ENCODE peak calls at places on chromosome 4, in nine cellular contexts. One of them, this sample, is unnamed.

GRCh38 chr4:117623321-117623720 is 411.0 kb upstream of the NDST3 start:
- DNase-seq in activated T-cell treated with anti-CD3 and anti-CD28 coated beads for 1 hour: no peak
- DNase-seq in neuronal stem cell: no peak
- DNase-seq in vagina: no peak
- DNase-seq in lung: no peak
- DNase-seq in heart left ventricle: no peak
- DNase-seq in RPMI7951: no peak
- DNase-seq in stimulated activated naive CD8-positive, alpha-beta T cell treated with anti-CD3 and anti-CD28 coated beads, Interleukin-15, amount 100 ng/mL, for 72 hours: no peak
- DNase-seq in kidney epithelial cell: no peak
- DNase-seq in this sample: no peak

GRCh38 chr4:119025440-119025839 is 110.2 kb upstream of the MYOZ2 start:
- DNase-seq in lung: peak
- DNase-seq in stimulated activated naive CD8-positive, alpha-beta T cell treated with anti-CD3 and anti-CD28 coated beads, Interleukin-15, amount 100 ng/mL, for 72 hours: no peak
- DNase-seq in neuronal stem cell: no peak
- DNase-seq in activated T-cell treated with anti-CD3 and anti-CD28 coated beads for 1 hour: no peak
- DNase-seq in kidney epithelial cell: peak
- DNase-seq in vagina: no peak
- DNase-seq in heart left ventricle: no peak
- DNase-seq in RPMI7951: peak
- DNase-seq in this sample: no peak

GRCh38 chr4:48093949-48094550 is 40.0 kb downstream of the TXK start:
- DNase-seq in activated T-cell treated with anti-CD3 and anti-CD28 coated beads for 1 hour: no peak
- DNase-seq in kidney epithelial cell: peak
- DNase-seq in heart left ventricle: no peak
- DNase-seq in RPMI7951: peak
- DNase-seq in lung: no peak
- DNase-seq in vagina: no peak
- DNase-seq in stimulated activated naive CD8-positive, alpha-beta T cell treated with anti-CD3 and anti-CD28 coated beads, Interleukin-15, amount 100 ng/mL, for 72 hours: no peak
- DNase-seq in neuronal stem cell: no peak
- DNase-seq in this sample: no peak

GRCh38 chr4:6546681-6547447 is 28.1 kb upstream of the MAN2B2 start:
- DNase-seq in neuronal stem cell: peak
- DNase-seq in vagina: no peak
- DNase-seq in lung: peak
- DNase-seq in RPMI7951: peak
- DNase-seq in activated T-cell treated with anti-CD3 and anti-CD28 coated beads for 1 hour: peak
- DNase-seq in heart left ventricle: no peak
- DNase-seq in stimulated activated naive CD8-positive, alpha-beta T cell treated with anti-CD3 and anti-CD28 coated beads, Interleukin-15, amount 100 ng/mL, for 72 hours: peak
- DNase-seq in kidney epithelial cell: peak
- DNase-seq in this sample: peak

GRCh38 chr4:14669418-14669817 is 332.9 kb upstream of the CPEB2 start:
- DNase-seq in activated T-cell treated with anti-CD3 and anti-CD28 coated beads for 1 hour: no peak
- DNase-seq in kidney epithelial cell: no peak
- DNase-seq in stimulated activated naive CD8-positive, alpha-beta T cell treated with anti-CD3 and anti-CD28 coated beads, Interleukin-15, amount 100 ng/mL, for 72 hours: no peak
- DNase-seq in lung: no peak
- DNase-seq in heart left ventricle: no peak
- DNase-seq in vagina: no peak
- DNase-seq in RPMI7951: no peak
- DNase-seq in neuronal stem cell: no peak
- DNase-seq in this sample: no peak

GRCh38 chr4:76809594-76810305 is 88.2 kb downstream of the SOWAHB start:
- DNase-seq in vagina: no peak
- DNase-seq in stimulated activated naive CD8-positive, alpha-beta T cell treated with anti-CD3 and anti-CD28 coated beads, Interleukin-15, amount 100 ng/mL, for 72 hours: no peak
- DNase-seq in RPMI7951: peak
- DNase-seq in lung: no peak
- DNase-seq in kidney epithelial cell: peak
- DNase-seq in activated T-cell treated with anti-CD3 and anti-CD28 coated beads for 1 hour: no peak
- DNase-seq in neuronal stem cell: no peak
- DNase-seq in heart left ventricle: no peak
- DNase-seq in this sample: peak

GRCh38 chr4:2793578-2793919 is 664 bp downstream of the SH3BP2 start:
- DNase-seq in kidney epithelial cell: no peak
- DNase-seq in RPMI7951: peak
- DNase-seq in vagina: no peak
- DNase-seq in activated T-cell treated with anti-CD3 and anti-CD28 coated beads for 1 hour: no peak
- DNase-seq in heart left ventricle: peak
- DNase-seq in neuronal stem cell: no peak
- DNase-seq in lung: no peak
- DNase-seq in stimulated activated naive CD8-positive, alpha-beta T cell treated with anti-CD3 and anti-CD28 coated beads, Interleukin-15, amount 100 ng/mL, for 72 hours: no peak
- DNase-seq in this sample: no peak

GRCh38 chr4:108053281-108053701 is 63.6 kb downstream of the HADH start:
- DNase-seq in RPMI7951: no peak
- DNase-seq in vagina: no peak
- DNase-seq in lung: no peak
- DNase-seq in kidney epithelial cell: no peak
- DNase-seq in stimulated activated naive CD8-positive, alpha-beta T cell treated with anti-CD3 and anti-CD28 coated beads, Interleukin-15, amount 100 ng/mL, for 72 hours: no peak
- DNase-seq in heart left ventricle: no peak
- DNase-seq in activated T-cell treated with anti-CD3 and anti-CD28 coated beads for 1 hour: no peak
- DNase-seq in neuronal stem cell: no peak
- DNase-seq in this sample: no peak

GRCh38 chr4:186727149-186727976 is 3.7 kb upstream of the FAT1 start:
- DNase-seq in neuronal stem cell: no peak
- DNase-seq in stimulated activated naive CD8-positive, alpha-beta T cell treated with anti-CD3 and anti-CD28 coated beads, Interleukin-15, amount 100 ng/mL, for 72 hours: no peak
- DNase-seq in activated T-cell treated with anti-CD3 and anti-CD28 coated beads for 1 hour: no peak
- DNase-seq in lung: no peak
- DNase-seq in kidney epithelial cell: no peak
- DNase-seq in RPMI7951: no peak
- DNase-seq in vagina: no peak
- DNase-seq in heart left ventricle: no peak
- DNase-seq in this sample: no peak

GRCh38 chr4:107689912-107690587 is 30.0 kb downstream of the PAPSS1 start:
- DNase-seq in RPMI7951: peak
- DNase-seq in heart left ventricle: no peak
- DNase-seq in neuronal stem cell: no peak
- DNase-seq in stimulated activated naive CD8-positive, alpha-beta T cell treated with anti-CD3 and anti-CD28 coated beads, Interleukin-15, amount 100 ng/mL, for 72 hours: no peak
- DNase-seq in kidney epithelial cell: peak
- DNase-seq in activated T-cell treated with anti-CD3 and anti-CD28 coated beads for 1 hour: no peak
- DNase-seq in vagina: no peak
- DNase-seq in lung: no peak
- DNase-seq in this sample: peak

GRCh38 chr4:9943761-9944160 is 77.5 kb downstream of the SLC2A9 start:
- DNase-seq in RPMI7951: no peak
- DNase-seq in heart left ventricle: no peak
- DNase-seq in lung: no peak
- DNase-seq in neuronal stem cell: no peak
- DNase-seq in vagina: peak
- DNase-seq in stimulated activated naive CD8-positive, alpha-beta T cell treated with anti-CD3 and anti-CD28 coated beads, Interleukin-15, amount 100 ng/mL, for 72 hours: no peak
- DNase-seq in activated T-cell treated with anti-CD3 and anti-CD28 coated beads for 1 hour: no peak
- DNase-seq in kidney epithelial cell: no peak
- DNase-seq in this sample: no peak

GRCh38 chr4:1488357-1488756 is 82.1 kb upstream of the NKX1-1 start:
- DNase-seq in vagina: no peak
- DNase-seq in lung: no peak
- DNase-seq in heart left ventricle: no peak
- DNase-seq in RPMI7951: no peak
- DNase-seq in stimulated activated naive CD8-positive, alpha-beta T cell treated with anti-CD3 and anti-CD28 coated beads, Interleukin-15, amount 100 ng/mL, for 72 hours: no peak
- DNase-seq in kidney epithelial cell: no peak
- DNase-seq in neuronal stem cell: no peak
- DNase-seq in activated T-cell treated with anti-CD3 and anti-CD28 coated beads for 1 hour: no peak
- DNase-seq in this sample: no peak

GRCh38 chr4:163175971-163176958 is 9.6 kb upstream of the NAF1 start:
- DNase-seq in neuronal stem cell: no peak
- DNase-seq in kidney epithelial cell: no peak
- DNase-seq in activated T-cell treated with anti-CD3 and anti-CD28 coated beads for 1 hour: no peak
- DNase-seq in stimulated activated naive CD8-positive, alpha-beta T cell treated with anti-CD3 and anti-CD28 coated beads, Interleukin-15, amount 100 ng/mL, for 72 hours: no peak
- DNase-seq in RPMI7951: no peak
- DNase-seq in vagina: no peak
- DNase-seq in heart left ventricle: no peak
- DNase-seq in lung: no peak
- DNase-seq in this sample: no peak

GRCh38 chr4:161554372-161554990 is 609.3 kb downstream of the FSTL5 start:
- DNase-seq in vagina: no peak
- DNase-seq in heart left ventricle: no peak
- DNase-seq in lung: no peak
- DNase-seq in activated T-cell treated with anti-CD3 and anti-CD28 coated beads for 1 hour: no peak
- DNase-seq in RPMI7951: peak
- DNase-seq in kidney epithelial cell: peak
- DNase-seq in stimulated activated naive CD8-positive, alpha-beta T cell treated with anti-CD3 and anti-CD28 coated beads, Interleukin-15, amount 100 ng/mL, for 72 hours: no peak
- DNase-seq in neuronal stem cell: no peak
- DNase-seq in this sample: no peak

GRCh38 chr4:140099993-140100392 is 54.0 kb downstream of the MAML3 start:
- DNase-seq in kidney epithelial cell: no peak
- DNase-seq in activated T-cell treated with anti-CD3 and anti-CD28 coated beads for 1 hour: no peak
- DNase-seq in neuronal stem cell: no peak
- DNase-seq in vagina: no peak
- DNase-seq in lung: no peak
- DNase-seq in stimulated activated naive CD8-positive, alpha-beta T cell treated with anti-CD3 and anti-CD28 coated beads, Interleukin-15, amount 100 ng/mL, for 72 hours: no peak
- DNase-seq in heart left ventricle: peak
- DNase-seq in RPMI7951: peak
- DNase-seq in this sample: no peak

GRCh38 chr4:15318621-15319348 is 109.0 kb upstream of the C1QTNF7 start:
- DNase-seq in vagina: no peak
- DNase-seq in kidney epithelial cell: no peak
- DNase-seq in RPMI7951: peak
- DNase-seq in lung: no peak
- DNase-seq in stimulated activated naive CD8-positive, alpha-beta T cell treated with anti-CD3 and anti-CD28 coated beads, Interleukin-15, amount 100 ng/mL, for 72 hours: no peak
- DNase-seq in activated T-cell treated with anti-CD3 and anti-CD28 coated beads for 1 hour: no peak
- DNase-seq in neuronal stem cell: no peak
- DNase-seq in heart left ventricle: no peak
- DNase-seq in this sample: no peak

GRCh38 chr4:115851918-115852766 is 738.7 kb upstream of the NDST4 start:
- DNase-seq in kidney epithelial cell: peak
- DNase-seq in heart left ventricle: no peak
- DNase-seq in stimulated activated naive CD8-positive, alpha-beta T cell treated with anti-CD3 and anti-CD28 coated beads, Interleukin-15, amount 100 ng/mL, for 72 hours: peak
- DNase-seq in vagina: no peak
- DNase-seq in activated T-cell treated with anti-CD3 and anti-CD28 coated beads for 1 hour: no peak
- DNase-seq in RPMI7951: peak
- DNase-seq in neuronal stem cell: peak
- DNase-seq in lung: peak
- DNase-seq in this sample: no peak

GRCh38 chr4:165299399-165300060 is 27.9 kb upstream of the MSMO1 start:
- DNase-seq in activated T-cell treated with anti-CD3 and anti-CD28 coated beads for 1 hour: no peak
- DNase-seq in vagina: no peak
- DNase-seq in kidney epithelial cell: no peak
- DNase-seq in RPMI7951: no peak
- DNase-seq in neuronal stem cell: no peak
- DNase-seq in lung: no peak
- DNase-seq in stimulated activated naive CD8-positive, alpha-beta T cell treated with anti-CD3 and anti-CD28 coated beads, Interleukin-15, amount 100 ng/mL, for 72 hours: no peak
- DNase-seq in heart left ventricle: no peak
- DNase-seq in this sample: no peak

GRCh38 chr4:48342559-48342878 is 1.2 kb downstream of the SLAIN2 start:
- DNase-seq in heart left ventricle: no peak
- DNase-seq in RPMI7951: no peak
- DNase-seq in activated T-cell treated with anti-CD3 and anti-CD28 coated beads for 1 hour: peak
- DNase-seq in stimulated activated naive CD8-positive, alpha-beta T cell treated with anti-CD3 and anti-CD28 coated beads, Interleukin-15, amount 100 ng/mL, for 72 hours: no peak
- DNase-seq in vagina: no peak
- DNase-seq in neuronal stem cell: no peak
- DNase-seq in kidney epithelial cell: no peak
- DNase-seq in lung: no peak
- DNase-seq in this sample: no peak

GRCh38 chr4:7103599-7104365 is 35.9 kb upstream of the GRPEL1 start:
- DNase-seq in vagina: no peak
- DNase-seq in stimulated activated naive CD8-positive, alpha-beta T cell treated with anti-CD3 and anti-CD28 coated beads, Interleukin-15, amount 100 ng/mL, for 72 hours: no peak
- DNase-seq in neuronal stem cell: no peak
- DNase-seq in RPMI7951: no peak
- DNase-seq in heart left ventricle: peak
- DNase-seq in kidney epithelial cell: no peak
- DNase-seq in lung: peak
- DNase-seq in activated T-cell treated with anti-CD3 and anti-CD28 coated beads for 1 hour: no peak
- DNase-seq in this sample: peak

GRCh38 chr4:87896020-87896621 is 63.4 kb downstream of the MEPE start:
- DNase-seq in RPMI7951: peak
- DNase-seq in kidney epithelial cell: peak
- DNase-seq in activated T-cell treated with anti-CD3 and anti-CD28 coated beads for 1 hour: no peak
- DNase-seq in stimulated activated naive CD8-positive, alpha-beta T cell treated with anti-CD3 and anti-CD28 coated beads, Interleukin-15, amount 100 ng/mL, for 72 hours: peak
- DNase-seq in neuronal stem cell: no peak
- DNase-seq in vagina: no peak
- DNase-seq in lung: peak
- DNase-seq in heart left ventricle: peak
- DNase-seq in this sample: peak

GRCh38 chr4:39565925-39566630 is 38.8 kb upstream of the UGDH start:
- DNase-seq in lung: no peak
- DNase-seq in vagina: no peak
- DNase-seq in kidney epithelial cell: peak
- DNase-seq in neuronal stem cell: no peak
- DNase-seq in RPMI7951: peak
- DNase-seq in activated T-cell treated with anti-CD3 and anti-CD28 coated beads for 1 hour: no peak
- DNase-seq in heart left ventricle: no peak
- DNase-seq in stimulated activated naive CD8-positive, alpha-beta T cell treated with anti-CD3 and anti-CD28 coated beads, Interleukin-15, amount 100 ng/mL, for 72 hours: no peak
- DNase-seq in this sample: peak

GRCh38 chr4:127622923-127623754 is 9.6 kb upstream of the INTU start:
- DNase-seq in heart left ventricle: peak
- DNase-seq in activated T-cell treated with anti-CD3 and anti-CD28 coated beads for 1 hour: no peak
- DNase-seq in vagina: no peak
- DNase-seq in neuronal stem cell: peak
- DNase-seq in stimulated activated naive CD8-positive, alpha-beta T cell treated with anti-CD3 and anti-CD28 coated beads, Interleukin-15, amount 100 ng/mL, for 72 hours: peak
- DNase-seq in RPMI7951: peak
- DNase-seq in kidney epithelial cell: no peak
- DNase-seq in lung: no peak
- DNase-seq in this sample: no peak

GRCh38 chr4:59825104-59825503 is 1375.0 kb upstream of the ADGRL3 start:
- DNase-seq in vagina: no peak
- DNase-seq in lung: no peak
- DNase-seq in RPMI7951: no peak
- DNase-seq in kidney epithelial cell: no peak
- DNase-seq in stimulated activated naive CD8-positive, alpha-beta T cell treated with anti-CD3 and anti-CD28 coated beads, Interleukin-15, amount 100 ng/mL, for 72 hours: no peak
- DNase-seq in activated T-cell treated with anti-CD3 and anti-CD28 coated beads for 1 hour: no peak
- DNase-seq in neuronal stem cell: no peak
- DNase-seq in heart left ventricle: no peak
- DNase-seq in this sample: no peak

GRCh38 chr4:173257732-173258717 is 76.1 kb downstream of the HMGB2 start:
- DNase-seq in stimulated activated naive CD8-positive, alpha-beta T cell treated with anti-CD3 and anti-CD28 coated beads, Interleukin-15, amount 100 ng/mL, for 72 hours: peak
- DNase-seq in kidney epithelial cell: no peak
- DNase-seq in heart left ventricle: peak
- DNase-seq in activated T-cell treated with anti-CD3 and anti-CD28 coated beads for 1 hour: peak
- DNase-seq in lung: peak
- DNase-seq in neuronal stem cell: peak
- DNase-seq in vagina: no peak
- DNase-seq in RPMI7951: peak
- DNase-seq in this sample: peak

GRCh38 chr4:134337584-134337983 is 136.0 kb upstream of the PABPC4L start:
- DNase-seq in heart left ventricle: no peak
- DNase-seq in kidney epithelial cell: no peak
- DNase-seq in lung: no peak
- DNase-seq in activated T-cell treated with anti-CD3 and anti-CD28 coated beads for 1 hour: no peak
- DNase-seq in vagina: no peak
- DNase-seq in neuronal stem cell: no peak
- DNase-seq in RPMI7951: no peak
- DNase-seq in stimulated activated naive CD8-positive, alpha-beta T cell treated with anti-CD3 and anti-CD28 coated beads, Interleukin-15, amount 100 ng/mL, for 72 hours: no peak
- DNase-seq in this sample: no peak

This sample was measured in GM04504.